ENCODE peak calls at places on chromosomes 4 and X, in four cellular contexts. X is astrocyte of the cerebellum, I is HepG2, R is SK-N-MC. U is an unnamed sample.

GRCh38 chr4:22942920-22943559 is 250.3 kb downstream of the GBA3 start:
- DNase-seq in X (no peak), I (no peak), R (no peak), U (no peak)

GRCh38 chrX:71919436-71919835 is 8.8 kb downstream of the NHSL2 start:
- DNase-seq in X (no peak), I (no peak), R (no peak), U (no peak)

GRCh38 chr4:143251781-143252180 is 67.1 kb downstream of the USP38 start:
- DNase-seq in X (no peak), I (no peak), R (no peak), U (no peak)

GRCh38 chrX:111411591-111412371 is at the start of gene DCX:
- DNase-seq in R (no peak), X (no peak), I (no peak), U (no peak)

GRCh38 chr4:176377705-176378302 is 58.0 kb downstream of the SPCS3 start:
- DNase-seq in R (no peak), X (no peak), I (no peak), U (no peak)

GRCh38 chrX:7068939-7069367 is 78.6 kb upstream of the STS start:
- DNase-seq in X (no peak), I (no peak), R (no peak), U (no peak)

GRCh38 chr4:111991797-111992196 is 153.5 kb upstream of the FAM241A start:
- DNase-seq in R (no peak), I (no peak), X (no peak), U (no peak)

GRCh38 chr4:27524224-27524623 is 663.6 kb downstream of the STIM2 start:
- DNase-seq in R (no peak), X (no peak), I (no peak), U (no peak)

GRCh38 chr4:38751341-38752043 is 31.3 kb downstream of the TLR10 start:
- DNase-seq in R (no peak), X (no peak), I (no peak), U (no peak)

GRCh38 chrX:119917877-119918276 is 22.2 kb downstream of the AKAP14 start:
- DNase-seq in R (no peak), I (no peak), X (no peak), U (no peak)

GRCh38 chr4:54585321-54586000 is 72.3 kb upstream of the KIT start:
- DNase-seq in X (no peak), I (no peak), R (no peak), U (no peak)

GRCh38 chr4:1000686-1001260 is 7.6 kb upstream of the SLC26A1 start:
- DNase-seq in I (no peak), R (no peak), X (no peak), U (no peak)

GRCh38 chr4:183347586-183347985 is 25.4 kb upstream of the CLDN24 start:
- DNase-seq in R (no peak), I (no peak), X (no peak), U (no peak)

GRCh38 chr4:169795585-169795984 is 37.8 kb upstream of the HPF1 start:
- DNase-seq in I (no peak), X (peak; percentile 12), R (no peak), U (no peak)

GRCh38 chr4:169791064-169791463 is 33.3 kb upstream of the HPF1 start:
- DNase-seq in R (no peak), X (no peak), I (no peak), U (no peak)

DNA sequence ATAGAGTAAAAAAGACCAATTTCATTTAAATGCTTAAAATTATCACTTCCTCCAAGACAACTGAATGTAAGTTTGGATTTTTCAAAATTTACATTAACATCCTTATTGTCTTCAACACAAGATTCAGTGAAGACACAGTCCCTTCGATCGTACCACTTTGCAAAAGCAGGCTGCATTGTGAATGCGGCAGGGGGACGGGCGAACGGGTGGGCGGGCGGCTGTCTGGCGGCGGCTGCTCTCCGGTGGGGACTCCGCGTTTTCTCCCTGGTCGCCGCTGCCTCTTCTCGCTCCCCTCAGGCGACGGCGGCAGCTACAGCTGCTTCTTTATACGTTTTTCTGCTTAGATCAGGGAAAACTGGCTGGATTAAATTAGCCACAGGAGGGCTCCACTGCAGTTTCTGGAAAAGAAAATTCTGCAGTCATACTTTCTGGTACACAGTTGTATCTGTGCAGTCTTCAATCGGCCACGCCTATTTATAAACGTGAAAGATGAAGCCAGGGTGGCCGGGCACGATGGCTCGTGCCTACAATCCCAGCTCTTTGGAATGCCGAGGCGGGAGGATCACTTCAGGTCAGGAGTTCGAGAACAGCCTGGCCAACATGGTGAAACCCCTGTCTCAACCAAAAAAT is 33.9 kb upstream of the HPF1 start:
- DNase-seq in X (peak; percentile 43), R (peak; percentile 80), I (peak; percentile 54), U (peak; percentile 27)
- H3K4me3 ChIP-seq in X (peak overlapping the region; percentile 8), R (peak overlapping the region; percentile 67), I (no peak overlapping the region), U (peak overlapping the region; percentile 13)

DNA sequence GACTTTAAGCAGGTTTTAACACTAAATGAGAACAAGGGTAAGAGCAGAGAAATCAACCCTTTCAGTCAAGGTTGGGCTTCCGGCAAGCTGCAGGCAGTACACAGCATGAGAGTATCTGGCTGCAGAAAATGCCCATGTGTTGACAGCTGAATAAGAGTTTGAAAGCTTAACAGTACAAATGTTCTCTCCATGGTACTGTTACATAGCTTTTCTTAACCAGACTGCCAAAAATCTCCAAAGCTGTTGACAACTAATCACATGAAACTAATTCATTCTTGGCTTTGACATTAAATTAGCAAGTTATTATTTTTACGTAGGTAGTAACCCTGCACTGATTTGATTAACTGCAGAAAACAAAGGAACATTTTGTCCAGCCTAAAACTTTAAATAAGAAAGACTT is 153.5 kb downstream of the SLC10A7 start:
- DNase-seq in X (no peak), I (no peak), R (no peak), U (no peak)
- H3K4me3 ChIP-seq in X (no peak overlapping the region), I (no peak overlapping the region), R (peak overlapping the region; percentile 30), U (no peak overlapping the region)

DNA sequence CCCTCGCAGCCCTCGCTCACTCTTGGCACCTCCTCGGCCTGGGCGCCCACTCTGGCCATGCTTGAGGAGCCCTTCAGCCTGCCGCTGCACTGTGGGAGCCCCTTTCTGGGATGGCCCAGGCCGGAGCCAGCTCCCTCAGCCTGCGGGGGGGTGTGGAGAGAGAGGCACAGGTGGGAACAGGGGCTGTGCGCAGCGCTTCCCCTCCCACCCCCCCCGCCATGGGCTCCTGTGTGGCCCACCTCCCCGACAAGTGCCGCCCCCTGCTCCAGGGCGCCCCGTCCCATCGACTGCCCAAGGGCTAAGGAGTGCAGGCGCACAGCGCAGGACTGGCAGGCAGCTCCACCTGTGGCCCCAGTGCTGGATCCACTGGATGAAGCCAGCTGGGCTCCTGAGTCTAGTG is 220.2 kb downstream of the STPG2 start:
- DNase-seq in I (no peak), R (no peak), X (no peak), U (no peak)
- H3K4me3 ChIP-seq in I (no peak overlapping the region), R (no peak overlapping the region), X (no peak overlapping the region), U (no peak overlapping the region)

GRCh38 chr4:186605261-186605865 is 50.0 kb upstream of the MTNR1A start:
- DNase-seq in X (no peak), R (no peak), I (no peak), U (no peak)
- H3K4me3 ChIP-seq in X (no peak overlapping the region), R (no peak overlapping the region), I (no peak overlapping the region), U (no peak overlapping the region)

DNA sequence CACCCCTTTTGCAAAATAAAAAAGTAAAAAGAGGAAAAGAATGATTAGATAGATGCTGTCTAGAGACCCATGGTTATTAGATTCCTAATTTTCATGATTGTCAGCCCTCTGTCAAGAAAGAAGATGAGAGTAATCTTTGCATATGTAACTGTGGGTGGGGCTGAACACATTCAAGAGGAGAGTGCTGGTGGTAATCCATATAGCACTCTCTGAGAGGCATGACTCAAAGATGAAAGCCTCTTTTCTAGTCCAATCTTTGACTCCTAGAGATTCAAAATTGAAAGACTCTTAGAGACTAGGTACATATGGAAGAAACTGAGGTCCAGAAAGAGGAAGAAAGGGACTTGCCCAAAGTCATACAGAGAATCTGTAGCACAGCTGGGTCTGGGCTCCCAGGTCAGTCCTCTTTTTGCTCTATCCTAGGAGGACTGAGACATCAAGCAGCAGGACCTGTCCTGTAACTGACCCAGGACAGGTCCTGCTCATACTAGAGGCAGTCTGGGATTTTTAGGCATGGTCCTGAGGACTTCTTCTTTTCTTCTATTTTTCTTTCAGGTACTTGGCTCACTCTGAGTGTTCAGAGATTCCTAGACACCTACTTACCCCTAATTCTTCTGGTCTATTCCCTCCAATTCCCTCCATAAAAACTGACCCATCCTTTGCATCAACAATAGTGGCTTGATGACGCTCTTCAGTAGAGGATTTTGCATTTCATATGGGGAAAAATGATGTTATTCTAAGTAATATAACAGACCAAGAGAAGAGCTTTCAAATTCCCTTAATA is 23.8 kb downstream of the VSIG4 start:
- DNase-seq in I (no peak), R (no peak), X (no peak), U (no peak)
- H3K4me3 ChIP-seq in I (no peak overlapping the region), R (no peak overlapping the region), X (no peak overlapping the region), U (no peak overlapping the region)

GRCh38 chrX:47197526-47197925 is 3.9 kb downstream of the UBA1 start:
- DNase-seq in R (no peak), I (no peak), X (no peak), U (no peak)
- H3K4me3 ChIP-seq in R (peak overlapping the region; percentile 92), I (no peak overlapping the region), X (peak overlapping the region; percentile 1), U (no peak overlapping the region)

GRCh38 chrX:77014655-77015377 is 432.4 kb upstream of the FGF16 start:
- DNase-seq in X (peak; percentile 37), R (peak; percentile 35), I (peak; percentile 74), U (no peak)
- H3K4me3 ChIP-seq in X (no peak overlapping the region), R (no peak overlapping the region), I (no peak overlapping the region), U (no peak overlapping the region)